ENCODE peak calls at places on chromosomes 11 and 22, in seven cellular contexts. J is Caco-2, F is brain microvascular endothelial cell, C is ovary, Q is colonic mucosa, D is AG10803, G is fibroblast of lung. N is an unnamed sample.

GRCh38 chr22:46572911-46573780 is 35.7 kb upstream of the CELSR1 start:
- DNase-seq in J (no peak), F (no peak), C (no peak), Q (no peak), D (no peak), G (no peak), N (no peak)

GRCh38 chr11:16987205-16987568 is 27.0 kb downstream of the PLEKHA7 start:
- DNase-seq in J (peak), F (no peak), C (peak), Q (peak), D (no peak), G (no peak), N (no peak)

GRCh38 chr11:100923555-100923954 is 206.1 kb downstream of the PGR start:
- DNase-seq in J (no peak), F (peak), C (no peak), Q (no peak), D (peak), G (peak), N (no peak)

GRCh38 chr11:103997082-103997481 is 39.4 kb upstream of the DDI1 start:
- DNase-seq in J (no peak), F (no peak), C (no peak), Q (no peak), D (no peak), G (no peak), N (no peak)

GRCh38 chr11:2314525-2315394 is 12.9 kb downstream of the TSPAN32 start:
- DNase-seq in J (no peak), F (peak), C (peak), Q (peak), D (peak), G (peak), N (peak)

GRCh38 chr22:26552466-26552865 is 37.5 kb downstream of the TPST2 start:
- DNase-seq in J (no peak), F (peak), C (no peak), Q (no peak), D (no peak), G (peak), N (no peak)

GRCh38 chr22:20245577-20246367 is 22.3 kb downstream of the RTN4R start:
- DNase-seq in J (no peak), F (no peak), C (no peak), Q (no peak), D (no peak), G (no peak), N (no peak)

GRCh38 chr22:26502688-26503561 is 9.3 kb downstream of the TFIP11 start:
- DNase-seq in J (no peak), F (peak), C (no peak), Q (peak), D (peak), G (peak), N (no peak)

GRCh38 chr11:93541884-93542752 is 1.1 kb downstream of the SMCO4 start:
- DNase-seq in J (peak), F (peak), C (peak), Q (peak), D (peak), G (peak), N (no peak)

GRCh38 chr11:4496555-4497248 is 14.3 kb downstream of the OR52K1 start:
- DNase-seq in J (no peak), F (no peak), C (peak), Q (no peak), D (no peak), G (no peak), N (no peak)

GRCh38 chr11:92552942-92553341 is 328.3 kb downstream of the FAT3 start:
- DNase-seq in J (no peak), F (no peak), C (no peak), Q (no peak), D (peak), G (no peak), N (no peak)

GRCh38 chr11:77065878-77066228 is 918 bp upstream of the CAPN5 start:
- DNase-seq in J (peak), F (peak), C (peak), Q (peak), D (peak), G (peak), N (no peak)

GRCh38 chr11:120205596-120206161 is 5.2 kb upstream of the OAF start:
- DNase-seq in J (no peak), F (peak), C (no peak), Q (no peak), D (peak), G (peak), N (no peak)

GRCh38 chr11:46366260-46366659 is 15.2 kb upstream of the MDK start:
- DNase-seq in J (no peak), F (no peak), C (no peak), Q (no peak), D (no peak), G (no peak), N (no peak)

GRCh38 chr22:39221999-39222686 is 22.6 kb downstream of the PDGFB start:
- DNase-seq in J (no peak), F (no peak), C (no peak), Q (no peak), D (no peak), G (no peak), N (no peak)

GRCh38 chr11:10460611-10461275 is 5.7 kb downstream of the AMPD3 start:
- DNase-seq in J (no peak), F (no peak), C (no peak), Q (no peak), D (no peak), G (no peak), N (no peak)

GRCh38 chr22:48490513-48491411 is 1336.9 kb downstream of the BRD1 start:
- DNase-seq in J (peak), F (no peak), C (no peak), Q (no peak), D (no peak), G (no peak), N (no peak)

GRCh38 chr22:27749597-27750225 is 51.8 kb downstream of the MN1 start:
- DNase-seq in J (no peak), F (peak), C (no peak), Q (no peak), D (peak), G (peak), N (no peak)

GRCh38 chr11:63612181-63612580 is 2.1 kb downstream of the PLAAT3 start:
- DNase-seq in J (no peak), F (no peak), C (no peak), Q (no peak), D (no peak), G (no peak), N (no peak)

GRCh38 chr11:12088047-12088481 is 22.3 kb upstream of the MICAL2 start:
- DNase-seq in J (peak), F (peak), C (no peak), Q (peak), D (peak), G (peak), N (no peak)

GRCh38 chr22:33255781-33256180 is 197.6 kb upstream of the SYN3 start:
- DNase-seq in J (no peak), F (no peak), C (no peak), Q (no peak), D (no peak), G (no peak), N (no peak)

GRCh38 chr22:19996694-19997384 is 19.8 kb downstream of the ARVCF start:
- DNase-seq in J (no peak), F (no peak), C (no peak), Q (no peak), D (no peak), G (no peak), N (no peak)

GRCh38 chr22:36369922-36370781 is 17.6 kb downstream of the MYH9 start:
- DNase-seq in J (peak), F (no peak), C (peak), Q (peak), D (no peak), G (peak), N (no peak)

GRCh38 chr22:43343262-43343988 is at the start of gene SCUBE1:
- DNase-seq in J (no peak), F (no peak), C (peak), Q (peak), D (no peak), G (peak), N (no peak)

GRCh38 chr22:50576806-50577696 is 1.2 kb downstream of the CPT1B start:
- DNase-seq in J (no peak), F (no peak), C (no peak), Q (no peak), D (no peak), G (no peak), N (no peak)

DNA sequence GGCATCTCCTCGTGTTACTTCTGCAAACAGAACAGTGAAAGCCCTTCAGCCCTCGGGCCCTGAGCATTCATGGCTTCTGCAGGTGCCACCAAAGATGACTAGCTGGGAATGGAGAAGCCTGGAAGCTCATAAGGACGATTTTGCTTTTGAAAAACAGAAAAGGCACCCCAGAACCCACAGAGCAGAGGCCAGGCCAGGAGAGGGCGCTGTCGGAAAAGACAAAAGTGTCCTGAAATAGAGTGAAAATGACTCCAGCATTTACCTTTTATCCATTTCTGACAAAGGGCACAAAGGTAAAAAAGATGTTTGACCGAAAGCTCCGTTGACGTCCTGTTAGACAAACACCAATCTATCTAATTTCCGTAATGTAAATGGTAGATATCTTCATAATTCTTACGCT is 37.6 kb downstream of the ZNF195 start:
- DNase-seq in J (no peak), F (peak), C (peak), Q (peak), D (peak), G (no peak), N (peak)
- TF ChIP-seq CTCF in J (peak), F (peak), C (peak), Q (peak), D (peak), G (peak), N (no peak)

DNA sequence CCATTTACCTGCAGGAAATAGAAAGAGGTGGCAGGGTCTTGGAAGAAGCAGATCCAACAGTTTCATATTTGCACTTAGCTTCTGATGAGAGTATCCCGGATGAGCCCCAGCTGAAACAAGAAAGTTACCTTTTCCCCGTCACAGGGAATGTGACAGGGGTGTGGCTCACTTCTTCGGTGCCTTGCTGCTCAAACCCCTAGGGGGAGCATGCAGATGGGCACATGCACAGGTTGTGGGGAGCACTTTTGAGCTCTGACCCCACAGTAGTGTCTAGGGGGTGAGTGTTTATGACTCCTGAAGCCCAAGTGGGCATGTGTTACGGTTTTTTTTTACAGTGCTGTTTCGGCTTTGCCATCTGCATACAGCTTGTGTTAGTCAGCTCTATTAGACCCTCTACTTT is 1221.0 kb downstream of the JRKL start:
- DNase-seq in J (no peak), F (no peak), C (no peak), Q (no peak), D (no peak), G (no peak), N (no peak)
- TF ChIP-seq CTCF in J (peak), F (no peak), C (no peak), Q (no peak), D (no peak), G (no peak), N (no peak)

GRCh38 chr11:57335023-57335342 is 709 bp downstream of the SSRP1 start:
- DNase-seq in J (no peak), F (no peak), C (no peak), Q (no peak), D (no peak), G (no peak), N (no peak)

GRCh38 chr11:57336111-57336666 is 497 bp upstream of the SSRP1 start:
- DNase-seq in J (no peak), F (no peak), C (no peak), Q (no peak), D (no peak), G (no peak), N (no peak)

GRCh38 chr11:57332694-57333440 is 2.8 kb downstream of the SSRP1 start:
- DNase-seq in J (no peak), F (no peak), C (no peak), Q (no peak), D (no peak), G (no peak), N (no peak)

GRCh38 chr11:57338152-57338551 is at the start of gene P2RX3:
- DNase-seq in J (no peak), F (no peak), C (no peak), Q (no peak), D (no peak), G (no peak), N (no peak)

DNA sequence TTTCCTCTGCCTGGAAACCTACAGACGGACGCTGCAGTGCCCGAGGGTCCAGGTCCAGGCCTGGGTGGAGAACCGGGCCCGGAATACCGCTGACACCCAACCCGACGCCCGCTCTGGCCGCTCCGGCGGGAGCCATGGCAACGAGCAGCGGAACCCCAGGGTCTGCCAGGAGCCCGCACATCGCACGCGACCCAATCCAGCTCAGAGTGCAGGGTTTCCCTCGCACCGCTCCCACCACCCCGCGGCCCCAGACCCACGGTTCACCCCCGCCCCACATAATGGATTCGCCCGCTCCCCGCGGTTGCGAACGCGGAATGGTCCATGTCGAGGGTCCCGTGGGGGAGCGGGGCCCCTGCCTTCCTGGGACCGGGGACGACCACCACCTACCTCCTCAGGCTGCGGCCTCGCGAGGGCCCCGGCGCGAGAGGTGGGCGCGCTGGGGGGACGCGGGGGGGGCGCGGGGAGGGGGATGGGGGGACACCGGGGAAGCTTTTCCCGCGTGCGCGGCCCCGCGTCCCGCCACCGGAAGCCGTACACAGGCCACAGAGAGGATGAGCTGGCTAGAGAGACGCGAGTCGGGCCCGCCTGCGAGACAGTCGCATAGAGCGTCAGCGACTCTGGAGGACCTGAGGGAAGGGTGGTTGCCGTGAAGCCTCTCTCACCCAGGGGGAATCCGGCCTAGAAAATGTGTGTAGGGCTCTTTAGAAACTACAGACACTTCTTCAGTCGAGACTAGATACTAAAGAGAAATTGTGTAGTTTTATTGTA is at the start of gene SSRP1:
- DNase-seq in J (peak), F (peak), C (peak), Q (peak), D (peak), G (peak), N (peak)
- TF ChIP-seq CTCF in J (no peak), F (no peak), C (no peak), Q (no peak), D (no peak), G (no peak), N (no peak)

GRCh38 chr11:107921997-107922396 is 6.3 kb upstream of the RAB39A start:
- DNase-seq in J (no peak), F (no peak), C (no peak), Q (no peak), D (no peak), G (no peak), N (no peak)

GRCh38 chr11:107915229-107915628 is 13.0 kb upstream of the RAB39A start:
- DNase-seq in J (no peak), F (no peak), C (no peak), Q (no peak), D (no peak), G (no peak), N (no peak)

GRCh38 chr11:107916671-107917241 is 11.5 kb upstream of the RAB39A start:
- DNase-seq in J (no peak), F (no peak), C (no peak), Q (peak), D (peak), G (peak), N (no peak)
- TF ChIP-seq CTCF in J (no peak), F (peak), C (no peak), Q (peak), D (peak), G (peak), N (no peak)

GRCh38 chr22:29510542-29510941 is 30.5 kb downstream of the NEFH start:
- DNase-seq in J (no peak), F (no peak), C (no peak), Q (no peak), D (no peak), G (no peak), N (no peak)
- TF ChIP-seq CTCF in J (no peak), F (no peak), C (no peak), Q (no peak), D (no peak), G (no peak), N (no peak)

GRCh38 chr11:94708176-94708575 is 60.0 kb upstream of the AMOTL1 start:
- DNase-seq in J (no peak), F (no peak), C (no peak), Q (no peak), D (no peak), G (no peak), N (no peak)
- TF ChIP-seq CTCF in J (no peak), F (no peak), C (no peak), Q (no peak), D (no peak), G (no peak), N (no peak)

N was measured in omental fat pad.